ENCODE peak calls at places on chromosome 21, in five cellular contexts. B, M, A, W and H are unnamed samples. For H3K4me1 and H3K9me3, the result is how much of the 10 kb centered on the place peaks cover.

GRCh38 chr21:19540287-19540686 is 1136.7 kb upstream of the TMPRSS15 start:
- DNase-seq in B (no peak), M (peak), A (no peak), W (no peak), H (no peak)

GRCh38 chr21:30818837-30819236 is 5.8 kb upstream of the KRTAP8-1 start:
- DNase-seq in B (no peak), M (no peak), A (no peak), W (no peak), H (no peak)

GRCh38 chr21:35208810-35209517 is 159.9 kb upstream of the RUNX1 start:
- DNase-seq in B (no peak), M (no peak), A (no peak), W (no peak), H (no peak)

GRCh38 chr21:31030367-31031106 is 7.7 kb downstream of the KRTAP19-8 start:
- DNase-seq in B (no peak), M (no peak), A (no peak), W (no peak), H (no peak)

GRCh38 chr21:25283720-25284119 is 323.6 kb downstream of the MRPL39 start:
- DNase-seq in B (no peak), M (no peak), A (peak), W (no peak), H (no peak)

GRCh38 chr21:38264581-38264980 is 7.8 kb downstream of the KCNJ15 start:
- DNase-seq in B (no peak), M (no peak), A (no peak), W (no peak), H (no peak)

GRCh38 chr21:15631342-15631741 is 98.4 kb upstream of the USP25 start:
- DNase-seq in B (no peak), M (no peak), A (no peak), W (no peak), H (no peak)

GRCh38 chr21:43749686-43750262 is 26.3 kb downstream of the CSTB start:
- DNase-seq in B (no peak), M (no peak), A (no peak), W (no peak), H (no peak)

GRCh38 chr21:29053011-29053553 is 20.4 kb downstream of the CCT8 start:
- DNase-seq in B (no peak), M (no peak), A (no peak), W (no peak), H (no peak)

GRCh38 chr21:42784276-42784675 is 95.1 kb downstream of the WDR4 start:
- DNase-seq in B (no peak), M (no peak), A (no peak), W (no peak), H (peak)

GRCh38 chr21:33817136-33817535 is 98.5 kb downstream of the ATP5PO start:
- DNase-seq in B (no peak), M (no peak), A (no peak), W (no peak), H (no peak)

GRCh38 chr21:45430521-45431501 is 25.8 kb downstream of the COL18A1 start:
- DNase-seq in B (no peak), M (peak), A (peak), W (no peak), H (peak)
- H3K4me1 ChIP-seq in B (under half), M (under half), A (under half), W (half or more), H (under half)

DNA sequence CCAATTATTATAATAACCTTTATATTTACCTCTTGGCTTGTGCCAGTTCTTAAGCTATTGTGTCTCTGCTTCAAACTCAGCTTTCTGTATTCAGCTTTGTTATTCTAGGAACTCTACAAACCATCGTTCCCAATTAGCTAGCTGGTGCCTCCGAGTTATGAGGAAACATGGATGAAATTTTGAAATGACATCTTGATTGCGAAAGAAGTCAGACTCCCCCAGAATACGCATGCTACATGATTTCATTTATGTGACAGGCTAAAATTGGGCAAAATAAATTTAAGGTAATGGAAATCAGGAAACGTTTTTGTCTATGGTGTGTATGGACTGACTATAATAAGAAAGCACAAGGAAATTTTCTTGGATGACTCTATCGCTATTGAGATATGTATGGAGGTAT is 256.8 kb upstream of the NCAM2 start:
- DNase-seq in B (no peak), M (no peak), A (no peak), W (no peak), H (no peak)
- H3K9me3 ChIP-seq in B (under half), M (under half), A (under half), W (under half), H (under half)

DNA sequence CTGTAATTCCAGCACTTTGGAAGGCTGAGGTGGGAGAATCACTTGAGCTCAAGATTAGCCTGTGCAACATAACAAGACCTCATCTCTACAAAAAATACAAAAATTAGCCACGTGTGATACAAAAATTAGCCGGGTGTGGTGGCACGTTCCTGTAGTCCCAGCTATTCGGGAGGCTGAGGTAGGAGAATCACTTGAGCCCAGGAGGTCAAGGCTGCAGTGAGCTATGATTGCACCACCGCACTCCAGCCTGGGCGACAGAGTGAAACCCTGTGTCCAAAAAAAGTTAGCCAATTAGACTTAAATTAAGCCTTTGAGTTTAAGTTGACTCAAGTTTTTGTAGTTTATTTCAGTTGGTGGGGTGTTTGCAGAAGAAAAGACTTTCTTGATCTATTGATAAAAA is 11.8 kb downstream of the CXADR start:
- DNase-seq in B (no peak), M (no peak), A (no peak), W (no peak), H (no peak)
- H3K4me1 ChIP-seq in B (under half), M (under half), A (under half), W (half or more), H (under half)

GRCh38 chr21:17270234-17270633 is 242.6 kb upstream of the CXADR start:
- DNase-seq in B (no peak), M (peak), A (no peak), W (peak), H (peak)

GRCh38 chr21:17264182-17264581 is 248.7 kb upstream of the CXADR start:
- DNase-seq in B (no peak), M (no peak), A (no peak), W (no peak), H (no peak)

DNA sequence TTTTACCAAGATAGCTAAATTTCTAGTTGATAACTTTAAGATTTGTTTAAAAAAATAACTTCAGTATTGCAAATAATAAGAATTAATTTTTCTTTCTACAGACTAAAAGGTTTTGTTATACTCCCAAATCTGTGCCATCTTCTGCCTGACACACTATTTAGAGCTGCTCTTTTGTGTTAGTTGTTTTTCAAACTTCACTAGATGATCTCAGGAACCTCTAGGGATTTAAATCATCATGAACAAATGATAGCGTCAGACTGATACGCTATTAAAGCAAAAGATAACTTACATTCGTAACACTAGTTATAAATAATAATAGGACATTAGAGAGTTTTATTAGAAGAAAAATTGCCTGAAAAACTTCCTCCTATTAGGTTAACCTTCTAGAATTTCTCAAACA is 243.1 kb upstream of the CXADR start:
- DNase-seq in B (no peak), M (no peak), A (no peak), W (no peak), H (no peak)
- H3K9me3 ChIP-seq in B (under half), M (under half), A (under half), W (under half), H (under half)